ENCODE peak calls at places on chromosome 21, in seven cellular contexts. Y, M, W, O, C, G and L are unnamed samples.
A peak's percentile ranks its signal among the peaks of the same experiment; 100 is the strongest.

GRCh38 chr21:37555672-37556261 is 189.2 kb downstream of the DYRK1A start:
- DNase-seq in O (no peak), G (no peak), M (no peak), C (no peak), W (no peak), Y (no peak), L (no peak)

GRCh38 chr21:19261731-19262367 is 858.3 kb upstream of the TMPRSS15 start:
- DNase-seq in M (no peak), O (no peak), Y (no peak), G (no peak), C (no peak), W (no peak), L (no peak)

GRCh38 chr21:29258626-29259335 is 39.9 kb upstream of the BACH1 start:
- DNase-seq in O (no peak), M (no peak), Y (no peak), W (no peak), C (peak; percentile 88), G (peak; percentile 86), L (no peak)

GRCh38 chr21:19853709-19854575 is 1144.3 kb upstream of the NCAM2 start:
- DNase-seq in O (no peak), M (no peak), C (no peak), Y (no peak), G (no peak), W (no peak), L (no peak)

GRCh38 chr21:42733874-42734273 is 80.5 kb downstream of the PDE9A start:
- DNase-seq in O (no peak), M (no peak), G (no peak), C (no peak), W (no peak), Y (no peak), L (no peak)

GRCh38 chr21:28754127-28754611 is 238.5 kb downstream of the LTN1 start:
- DNase-seq in W (no peak), O (peak; percentile 52), Y (no peak), G (peak; percentile 76), M (no peak), C (peak; percentile 85), L (peak; percentile 76)

GRCh38 chr21:42971897-42972275 is 2.5 kb upstream of the PKNOX1 start:
- DNase-seq in C (no peak), G (no peak), W (no peak), O (no peak), Y (no peak), M (no peak), L (no peak)

GRCh38 chr21:30257773-30258172 is 25.0 kb downstream of the KRTAP24-1 start:
- DNase-seq in O (peak; percentile 71), C (peak; percentile 59), W (no peak), G (no peak), M (no peak), Y (no peak), L (no peak)